ENCODE peak calls at places on chromosome 10, in five cellular contexts. Q, K, O, X and N are unnamed samples.
A peak's percentile ranks its signal among the peaks of the same experiment; 100 is the strongest.

GRCh38 chr10:53699231-53699630 is 926.6 kb upstream of the MBL2 start:
- DNase-seq in O (no peak), Q (no peak), X (no peak), K (no peak), N (no peak)

GRCh38 chr10:7526017-7526400 is 115.2 kb upstream of the SFMBT2 start:
- DNase-seq in X (no peak), O (no peak), K (no peak), Q (no peak), N (no peak)

GRCh38 chr10:119313645-119314044 is 106.3 kb downstream of the GRK5 start:
- DNase-seq in Q (peak; percentile 94), X (no peak), O (no peak), K (no peak), N (no peak)

GRCh38 chr10:93352638-93353383 is 129.3 kb downstream of the MYOF start:
- DNase-seq in X (peak; percentile 55), O (peak; percentile 26), K (no peak), Q (peak; percentile 59), N (no peak)

GRCh38 chr10:18260308-18260971 is 120.2 kb downstream of the CACNB2 start:
- DNase-seq in O (no peak), Q (no peak), X (no peak), K (no peak), N (no peak)

GRCh38 chr10:55410415-55410885 is 609.4 kb upstream of the PCDH15 start:
- DNase-seq in K (peak; percentile 6), Q (peak; percentile 11), X (no peak), O (peak; percentile 31), N (no peak)

GRCh38 chr10:133230023-133230319 is at the start of gene UTF1:
- DNase-seq in X (no peak), K (no peak), Q (no peak), O (peak; percentile 60), N (no peak)

GRCh38 chr10:9781681-9782080 is 1236.0 kb upstream of the CELF2 start:
- DNase-seq in K (peak; percentile 46), X (no peak), Q (no peak), O (no peak), N (no peak)

GRCh38 chr10:10699427-10699826 is 318.2 kb upstream of the CELF2 start:
- DNase-seq in Q (peak; percentile 4), X (no peak), K (no peak), O (no peak), N (no peak)

GRCh38 chr10:130747359-130747758 is 564.2 kb downstream of the TCERG1L start:
- DNase-seq in O (no peak), X (no peak), K (no peak), Q (peak; percentile 17), N (no peak)

GRCh38 chr10:127945948-127946347 is 39.0 kb downstream of the PTPRE start:
- DNase-seq in Q (peak; percentile 52), X (no peak), O (no peak), K (no peak), N (no peak)

GRCh38 chr10:79129361-79129997 is 60.7 kb downstream of the ZMIZ1 start:
- DNase-seq in O (peak; percentile 79), Q (peak; percentile 81), X (no peak), K (no peak), N (no peak)

GRCh38 chr10:84329094-84329611 is 764 bp downstream of the CCSER2 start:
- DNase-seq in K (peak; percentile 56), Q (peak; percentile 41), X (no peak), O (peak; percentile 24), N (no peak)

GRCh38 chr10:71127019-71127534 is 85.3 kb upstream of the UNC5B start:
- DNase-seq in X (no peak), O (no peak), Q (no peak), K (no peak), N (no peak)

GRCh38 chr10:49281461-49281860 is 17.5 kb upstream of the C10orf71 start:
- DNase-seq in X (no peak), O (peak; percentile 27), Q (peak; percentile 12), K (no peak), N (no peak)

GRCh38 chr10:100433253-100434240 is 29.3 kb upstream of the WNT8B start:
- DNase-seq in Q (peak; percentile 92), X (peak; percentile 88), O (peak; percentile 98), K (peak; percentile 83), N (peak; percentile 64)

GRCh38 chr10:131261890-131262289 is 49.6 kb downstream of the TCERG1L start:
- DNase-seq in K (no peak), O (no peak), Q (no peak), X (no peak), N (no peak)

GRCh38 chr10:7202804-7203203 is 208.0 kb downstream of the SFMBT2 start:
- DNase-seq in K (no peak), Q (no peak), X (no peak), O (no peak), N (no peak)

GRCh38 chr10:111207525-111207924 is 130.7 kb downstream of the ADRA2A start:
- DNase-seq in Q (peak; percentile 37), K (no peak), O (no peak), X (no peak), N (peak; percentile 6)

GRCh38 chr10:111206521-111206920 is 129.7 kb downstream of the ADRA2A start:
- DNase-seq in O (no peak), X (no peak), Q (no peak), K (no peak), N (no peak)

GRCh38 chr10:111203615-111204014 is 126.8 kb downstream of the ADRA2A start:
- DNase-seq in K (no peak), O (no peak), X (no peak), Q (peak; percentile 57), N (no peak)

GRCh38 chr10:111208951-111209350 is 132.1 kb downstream of the ADRA2A start:
- DNase-seq in O (no peak), Q (no peak), X (no peak), K (no peak), N (no peak)

GRCh38 chr10:111204880-111205279 is 128.1 kb downstream of the ADRA2A start:
- DNase-seq in X (no peak), K (no peak), Q (no peak), O (no peak), N (no peak)
- TF ChIP-seq CTCF in X (no peak), K (no peak), Q (no peak), O (no peak), N (no peak)

DNA sequence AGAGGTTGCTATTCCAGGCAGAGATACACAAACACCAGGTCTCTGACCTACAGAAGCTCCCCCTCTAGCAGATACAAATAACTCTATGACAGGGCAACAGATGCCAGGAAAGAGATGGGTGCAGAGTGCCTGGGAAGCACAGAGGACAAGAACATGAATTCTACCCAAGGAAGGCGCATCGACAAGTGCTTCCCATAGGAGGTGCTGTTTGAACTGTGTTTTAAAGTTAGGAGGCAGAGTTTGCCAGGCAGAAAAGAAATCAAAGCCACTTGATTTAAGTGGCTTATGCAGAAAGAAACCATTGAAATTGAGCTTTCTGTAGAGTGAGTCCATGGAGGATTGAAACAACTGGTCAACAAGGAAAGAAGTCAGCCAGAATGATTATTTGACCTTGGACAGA is 35.3 kb upstream of the EGR2 start:
- DNase-seq in K (peak; percentile 11), X (no peak), O (no peak), Q (peak; percentile 62), N (no peak)
- TF ChIP-seq CTCF in K (peak; percentile 56), X (no peak), O (no peak), Q (peak; percentile 56), N (peak; percentile 66)

DNA sequence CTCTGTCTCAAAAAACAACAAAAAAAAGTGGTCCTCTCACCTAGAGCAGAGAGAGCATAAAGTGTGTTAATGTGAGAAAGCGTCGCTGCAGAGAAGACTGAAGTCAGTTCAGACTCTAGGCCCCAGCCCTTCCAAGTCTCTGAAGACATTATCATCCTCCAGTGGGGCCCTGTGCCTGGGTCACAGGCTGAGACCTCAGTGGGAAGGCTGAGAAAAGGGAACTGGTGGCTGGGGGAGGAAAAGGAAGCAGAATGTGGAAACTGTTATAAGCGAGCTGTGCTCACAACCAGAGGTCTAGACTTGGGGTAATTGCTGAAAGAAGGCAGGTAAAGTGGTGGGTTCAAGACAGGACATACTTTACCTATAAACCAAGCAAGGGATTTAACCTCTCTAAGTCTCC is 4.9 kb upstream of the RRP12 start:
- DNase-seq in Q (peak; percentile 95), K (no peak), X (no peak), O (no peak), N (no peak)
- TF ChIP-seq CTCF in Q (no peak), K (no peak), X (no peak), O (no peak), N (no peak)

DNA sequence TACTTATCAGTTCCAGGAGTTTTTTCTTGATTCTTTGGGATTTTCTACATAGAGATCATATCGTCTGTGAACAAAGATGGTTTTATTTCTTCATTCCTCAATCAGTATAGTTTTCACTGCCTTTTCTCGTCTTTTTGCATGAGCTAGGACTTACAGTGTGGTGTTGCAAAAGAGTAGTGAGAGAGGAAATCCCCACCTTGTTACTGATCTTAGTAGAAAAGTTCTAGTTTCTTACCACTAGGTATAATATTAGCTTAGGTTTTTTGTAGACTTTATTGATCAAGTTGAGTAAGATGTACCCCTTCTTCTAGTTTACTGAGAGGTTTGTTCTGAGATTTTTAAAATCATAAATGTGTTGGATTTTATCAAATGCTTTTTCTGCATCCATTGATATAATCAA is 123.3 kb downstream of the TMEM26 start:
- DNase-seq in O (no peak), X (no peak), K (no peak), Q (no peak), N (no peak)
- TF ChIP-seq CTCF in O (no peak), X (no peak), K (no peak), Q (no peak), N (no peak)

GRCh38 chr10:113425596-113425995 is 127.3 kb upstream of the HABP2 start:
- DNase-seq in K (no peak), Q (no peak), X (no peak), O (no peak), N (no peak)
- TF ChIP-seq CTCF in K (no peak), Q (no peak), X (no peak), O (no peak), N (no peak)

GRCh38 chr10:73232887-73233286 is 14.2 kb downstream of the DNAJC9 start:
- DNase-seq in X (no peak), O (no peak), K (no peak), Q (peak; percentile 51), N (no peak)
- TF ChIP-seq CTCF in X (no peak), O (peak; percentile 28), K (peak; percentile 43), Q (peak; percentile 41), N (peak; percentile 24)

GRCh38 chr10:32210306-32211045 is 136.5 kb downstream of the EPC1 start:
- DNase-seq in Q (peak; percentile 55), X (peak; percentile 69), O (peak; percentile 7), K (peak; percentile 40), N (no peak)
- TF ChIP-seq CTCF in Q (peak; percentile 19), X (peak; percentile 62), O (peak; percentile 34), K (peak; percentile 66), N (peak; percentile 61)

DNA sequence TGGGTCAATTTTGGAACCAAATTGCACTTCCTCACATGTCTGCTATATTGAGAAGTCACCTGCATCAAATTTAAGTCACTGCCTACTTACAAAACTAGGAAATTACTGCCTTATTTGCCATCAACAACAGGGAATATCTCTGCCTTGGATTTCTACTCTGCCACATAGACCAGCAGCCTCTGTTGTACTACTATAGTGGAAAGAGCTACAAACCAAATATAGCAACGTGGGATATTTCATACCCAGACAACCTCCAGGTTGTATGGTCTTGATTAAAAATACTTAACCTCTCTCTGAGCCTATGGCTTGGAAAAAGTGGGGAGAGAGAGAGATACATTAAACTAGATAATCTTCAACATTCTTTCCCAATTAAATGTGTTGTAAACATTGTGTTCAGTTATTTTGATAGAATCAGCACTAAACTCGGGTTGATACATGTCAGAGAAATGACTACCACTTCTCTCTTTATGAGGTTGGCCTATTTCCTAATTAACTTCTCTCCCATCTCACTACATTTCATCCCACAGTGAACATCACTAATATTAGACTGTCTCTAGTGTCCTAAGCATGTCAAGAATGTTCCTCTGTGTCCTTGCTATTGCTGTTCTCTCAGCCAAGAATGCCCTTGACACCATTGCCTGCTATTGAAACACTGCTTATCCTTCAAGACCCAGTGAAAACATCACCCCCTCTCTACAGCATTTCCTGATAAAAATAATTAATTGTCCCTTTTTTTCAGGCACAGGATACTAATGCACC is 421.2 kb downstream of the IPMK start:
- DNase-seq in Q (no peak), O (no peak), K (peak; percentile 11), X (no peak), N (no peak)
- TF ChIP-seq CTCF in Q (no peak), O (no peak), K (no peak), X (no peak), N (no peak)